ENCODE peak calls at places on chromosomes 1 and 21, in nine cellular contexts. V is neuronal stem cell, E is ovary, D is sigmoid colon, S is left ventricle myocardium inferior, Z is NT2/D1, Y is upper lobe of left lung, N is IMR-90, H is heart left ventricle. G is an unnamed sample. For H3K36me3, the result is how much of the 10 kb centered on the place peaks cover.

GRCh38 chr1:206738370-206739366 is 31.9 kb upstream of the IL19 start:
- DNase-seq in V (no peak), E (no peak), D (no peak), S (no peak), Z (no peak), Y (no peak), N (peak), H (no peak), G (no peak)

GRCh38 chr1:186880982-186881381 is 52.2 kb downstream of the PLA2G4A start:
- DNase-seq in V (no peak), E (no peak), D (no peak), S (no peak), Z (no peak), Y (no peak), N (no peak), H (no peak), G (no peak)

GRCh38 chr21:16419188-16419874 is 689.5 kb downstream of the USP25 start:
- DNase-seq in V (no peak), E (peak), D (peak), S (peak), Z (no peak), Y (peak), N (peak), H (peak), G (no peak)

GRCh38 chr1:7538849-7539771 is 232.0 kb upstream of the VAMP3 start:
- DNase-seq in V (no peak), E (no peak), D (no peak), S (no peak), Z (no peak), Y (no peak), N (no peak), H (no peak), G (no peak)

GRCh38 chr1:247119600-247120407 is 15.6 kb upstream of the ZNF669 start:
- DNase-seq in V (no peak), E (no peak), D (no peak), S (no peak), Z (no peak), Y (no peak), N (no peak), H (no peak), G (no peak)

GRCh38 chr1:220113136-220113695 is 19.3 kb downstream of the IARS2 start:
- DNase-seq in V (no peak), E (no peak), D (no peak), S (no peak), Z (peak), Y (no peak), N (peak), H (no peak), G (no peak)

GRCh38 chr1:235079443-235079967 is 49.1 kb downstream of the TOMM20 start:
- DNase-seq in V (no peak), E (peak), D (no peak), S (no peak), Z (no peak), Y (peak), N (peak), H (no peak), G (no peak)

GRCh38 chr1:174965006-174965971 is 34.5 kb upstream of the CACYBP start:
- DNase-seq in V (no peak), E (peak), D (no peak), S (no peak), Z (no peak), Y (peak), N (peak), H (no peak), G (no peak)

GRCh38 chr1:90357980-90358379 is 359.1 kb downstream of the BARHL2 start:
- DNase-seq in V (no peak), E (no peak), D (no peak), S (no peak), Z (no peak), Y (no peak), N (no peak), H (no peak), G (no peak)

GRCh38 chr1:202144510-202145324 is at the start of gene ARL8A:
- DNase-seq in V (no peak), E (peak), D (peak), S (peak), Z (no peak), Y (peak), N (peak), H (peak), G (peak)

GRCh38 chr1:235225299-235225698 is 64.2 kb upstream of the RBM34 start:
- DNase-seq in V (no peak), E (no peak), D (no peak), S (no peak), Z (no peak), Y (no peak), N (no peak), H (no peak), G (no peak)

GRCh38 chr1:199701731-199702130 is 325.8 kb upstream of the NR5A2 start:
- DNase-seq in V (no peak), E (no peak), D (no peak), S (no peak), Z (no peak), Y (no peak), N (peak), H (no peak), G (no peak)

GRCh38 chr1:240329443-240329842 is 237.8 kb downstream of the FMN2 start:
- DNase-seq in V (no peak), E (no peak), D (no peak), S (no peak), Z (no peak), Y (no peak), N (no peak), H (no peak), G (no peak)

GRCh38 chr1:201499191-201499590 is 7.7 kb downstream of the CSRP1 start:
- DNase-seq in V (no peak), E (no peak), D (no peak), S (no peak), Z (no peak), Y (no peak), N (no peak), H (no peak), G (no peak)

GRCh38 chr1:40711465-40712404 is 20.2 kb downstream of the NFYC start:
- DNase-seq in V (no peak), E (no peak), D (no peak), S (no peak), Z (no peak), Y (no peak), N (peak), H (peak), G (no peak)

GRCh38 chr1:240242601-240243144 is 151.0 kb downstream of the FMN2 start:
- DNase-seq in V (no peak), E (no peak), D (no peak), S (no peak), Z (no peak), Y (no peak), N (peak), H (no peak), G (no peak)

GRCh38 chr21:42997053-42997452 is 22.7 kb downstream of the PKNOX1 start:
- DNase-seq in V (no peak), E (peak), D (peak), S (peak), Z (no peak), Y (no peak), N (peak), H (peak), G (no peak)

GRCh38 chr1:8017495-8018310 is 8.4 kb downstream of the ERRFI1 start:
- DNase-seq in V (no peak), E (no peak), D (no peak), S (no peak), Z (no peak), Y (no peak), N (no peak), H (no peak), G (no peak)

DNA sequence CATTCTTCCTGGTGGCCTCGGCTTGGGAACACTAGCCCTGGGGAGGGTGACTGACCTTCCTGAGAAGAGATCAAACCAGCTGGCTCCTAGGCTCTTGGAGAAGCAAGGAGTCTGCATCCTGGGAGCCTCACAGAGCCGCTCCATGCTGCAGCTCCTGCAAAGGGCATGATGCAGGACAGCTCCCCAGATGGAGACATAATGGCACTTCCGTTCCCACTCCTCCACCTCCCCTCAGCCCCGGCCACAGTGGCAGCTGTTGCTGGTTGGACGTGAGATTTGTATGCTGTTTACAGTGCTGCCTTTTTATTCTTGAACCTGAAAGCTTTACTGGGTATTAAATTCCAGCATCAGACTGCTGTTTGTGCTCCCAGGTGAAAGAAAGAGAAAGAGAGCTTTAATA is 83.7 kb upstream of the CTTNBP2NL start:
- DNase-seq in V (no peak), E (no peak), D (no peak), S (no peak), Z (no peak), Y (no peak), N (no peak), H (no peak), G (no peak)
- H3K4me3 ChIP-seq in V (no peak), E (no peak), D (no peak), S (no peak), Z (no peak), Y (no peak), N (no peak), H (no peak), G (no peak)

GRCh38 chr21:27495836-27496235 is 528.9 kb upstream of the ADAMTS5 start:
- DNase-seq in V (no peak), E (no peak), D (no peak), S (no peak), Z (no peak), Y (no peak), N (no peak), H (no peak), G (no peak)
- H3K36me3 ChIP-seq in V (under half), E (under half), D (under half), S (under half), Z (under half), Y (under half), N (under half), H (under half), G (under half)

GRCh38 chr1:227786673-227787512 is 28.6 kb upstream of the PRSS38 start:
- DNase-seq in V (no peak), E (peak), D (no peak), S (no peak), Z (no peak), Y (no peak), N (no peak), H (peak), G (no peak)
- H3K4me3 ChIP-seq in V (peak), E (peak), D (peak), S (peak), Z (peak), Y (peak), N (peak), H (peak), G (peak)

GRCh38 chr1:176983786-176984185 is 180.7 kb downstream of the ASTN1 start:
- DNase-seq in V (no peak), E (no peak), D (no peak), S (no peak), Z (peak), Y (no peak), N (no peak), H (no peak), G (no peak)
- H3K36me3 ChIP-seq in V (under half), E (under half), D (under half), S (under half), Z (under half), Y (under half), N (under half), H (under half), G (under half)